ENCODE peak calls at places on chromosomes 2 and 18, in five cellular contexts. One of them, this sample, is unnamed.

GRCh38 chr2:230793573-230794359 is 71.0 kb upstream of the ITM2C start:
- DNase-seq in progenitor cell of endocrine pancreas: no peak
- DNase-seq in ascending aorta: peak
- DNase-seq in CD8-positive, alpha-beta T cell: peak
- DNase-seq in PC-3: peak
- DNase-seq in this sample: peak

GRCh38 chr18:7830468-7830867 is 263.4 kb downstream of the PTPRM start:
- DNase-seq in progenitor cell of endocrine pancreas: no peak
- DNase-seq in ascending aorta: no peak
- DNase-seq in CD8-positive, alpha-beta T cell: no peak
- DNase-seq in PC-3: peak
- DNase-seq in this sample: no peak

GRCh38 chr2:98463081-98463481 is 18.4 kb downstream of the INPP4A start:
- DNase-seq in progenitor cell of endocrine pancreas: no peak
- DNase-seq in ascending aorta: peak
- DNase-seq in CD8-positive, alpha-beta T cell: no peak
- DNase-seq in PC-3: no peak
- DNase-seq in this sample: no peak

GRCh38 chr2:171158790-171159325 is 1.8 kb downstream of the TLK1 start:
- DNase-seq in progenitor cell of endocrine pancreas: no peak
- DNase-seq in ascending aorta: no peak
- DNase-seq in CD8-positive, alpha-beta T cell: no peak
- DNase-seq in PC-3: peak
- DNase-seq in this sample: no peak

GRCh38 chr2:25253153-25253617 is 84.8 kb upstream of the POMC start:
- DNase-seq in progenitor cell of endocrine pancreas: no peak
- DNase-seq in ascending aorta: no peak
- DNase-seq in CD8-positive, alpha-beta T cell: no peak
- DNase-seq in PC-3: no peak
- DNase-seq in this sample: no peak

GRCh38 chr2:226556050-226556449 is 243.6 kb downstream of the IRS1 start:
- DNase-seq in progenitor cell of endocrine pancreas: no peak
- DNase-seq in ascending aorta: no peak
- DNase-seq in CD8-positive, alpha-beta T cell: no peak
- DNase-seq in PC-3: no peak
- DNase-seq in this sample: no peak

GRCh38 chr2:156435392-156435724 is 821 bp upstream of the GPD2 start:
- DNase-seq in progenitor cell of endocrine pancreas: no peak
- DNase-seq in ascending aorta: no peak
- DNase-seq in CD8-positive, alpha-beta T cell: no peak
- DNase-seq in PC-3: no peak
- DNase-seq in this sample: no peak

GRCh38 chr2:157777425-157777824 is 98.7 kb downstream of the ACVR1 start:
- DNase-seq in progenitor cell of endocrine pancreas: no peak
- DNase-seq in ascending aorta: peak
- DNase-seq in CD8-positive, alpha-beta T cell: peak
- DNase-seq in PC-3: peak
- DNase-seq in this sample: no peak

GRCh38 chr2:163715199-163715598 is 20.6 kb downstream of the FIGN start:
- DNase-seq in progenitor cell of endocrine pancreas: no peak
- DNase-seq in ascending aorta: no peak
- DNase-seq in CD8-positive, alpha-beta T cell: no peak
- DNase-seq in PC-3: no peak
- DNase-seq in this sample: no peak

GRCh38 chr18:61851940-61852451 is 40.8 kb downstream of the RNF152 start:
- DNase-seq in progenitor cell of endocrine pancreas: no peak
- DNase-seq in ascending aorta: peak
- DNase-seq in CD8-positive, alpha-beta T cell: no peak
- DNase-seq in PC-3: no peak
- DNase-seq in this sample: no peak

GRCh38 chr18:63131106-63131943 is 188.2 kb downstream of the BCL2 start:
- DNase-seq in progenitor cell of endocrine pancreas: no peak
- DNase-seq in ascending aorta: peak
- DNase-seq in CD8-positive, alpha-beta T cell: peak
- DNase-seq in PC-3: peak
- DNase-seq in this sample: no peak

GRCh38 chr2:177282101-177282573 is 17.6 kb upstream of the NFE2L2 start:
- DNase-seq in progenitor cell of endocrine pancreas: no peak
- DNase-seq in ascending aorta: no peak
- DNase-seq in CD8-positive, alpha-beta T cell: no peak
- DNase-seq in PC-3: no peak
- DNase-seq in this sample: no peak

GRCh38 chr2:141055526-141055925 is 1075.3 kb downstream of the LRP1B start:
- DNase-seq in progenitor cell of endocrine pancreas: no peak
- DNase-seq in ascending aorta: no peak
- DNase-seq in CD8-positive, alpha-beta T cell: no peak
- DNase-seq in PC-3: peak
- DNase-seq in this sample: no peak

GRCh38 chr2:43745457-43745856 is 28.4 kb upstream of the DYNC2LI1 start:
- DNase-seq in progenitor cell of endocrine pancreas: no peak
- DNase-seq in ascending aorta: no peak
- DNase-seq in CD8-positive, alpha-beta T cell: no peak
- DNase-seq in PC-3: no peak
- DNase-seq in this sample: no peak

GRCh38 chr2:128377071-128377910 is 58.6 kb upstream of the HS6ST1 start:
- DNase-seq in progenitor cell of endocrine pancreas: no peak
- DNase-seq in ascending aorta: no peak
- DNase-seq in CD8-positive, alpha-beta T cell: no peak
- DNase-seq in PC-3: no peak
- DNase-seq in this sample: no peak

GRCh38 chr18:22433960-22434359 is 16.2 kb upstream of the CTAGE1 start:
- DNase-seq in progenitor cell of endocrine pancreas: no peak
- DNase-seq in ascending aorta: no peak
- DNase-seq in CD8-positive, alpha-beta T cell: no peak
- DNase-seq in PC-3: no peak
- DNase-seq in this sample: no peak

GRCh38 chr2:25617948-25618646 is 55.3 kb downstream of the DTNB start:
- DNase-seq in progenitor cell of endocrine pancreas: no peak
- DNase-seq in ascending aorta: peak
- DNase-seq in CD8-positive, alpha-beta T cell: no peak
- DNase-seq in PC-3: peak
- DNase-seq in this sample: no peak

GRCh38 chr18:70289351-70290330 is 796 bp downstream of the SOCS6 start:
- DNase-seq in progenitor cell of endocrine pancreas: peak
- DNase-seq in ascending aorta: no peak
- DNase-seq in CD8-positive, alpha-beta T cell: no peak
- DNase-seq in PC-3: peak
- DNase-seq in this sample: no peak

GRCh38 chr2:198488964-198489363 is 684.6 kb downstream of the PLCL1 start:
- DNase-seq in progenitor cell of endocrine pancreas: no peak
- DNase-seq in ascending aorta: no peak
- DNase-seq in CD8-positive, alpha-beta T cell: no peak
- DNase-seq in PC-3: no peak
- DNase-seq in this sample: no peak

GRCh38 chr2:80529466-80530165 is 225.1 kb upstream of the LRRTM1 start:
- DNase-seq in progenitor cell of endocrine pancreas: no peak
- DNase-seq in ascending aorta: no peak
- DNase-seq in CD8-positive, alpha-beta T cell: no peak
- DNase-seq in PC-3: no peak
- DNase-seq in this sample: no peak

GRCh38 chr18:45590060-45590537 is 25.2 kb upstream of the SLC14A2 start:
- DNase-seq in progenitor cell of endocrine pancreas: no peak
- DNase-seq in ascending aorta: no peak
- DNase-seq in CD8-positive, alpha-beta T cell: no peak
- DNase-seq in PC-3: peak
- DNase-seq in this sample: no peak

GRCh38 chr2:152432765-152433164 is 97.8 kb downstream of the FMNL2 start:
- DNase-seq in progenitor cell of endocrine pancreas: no peak
- DNase-seq in ascending aorta: no peak
- DNase-seq in CD8-positive, alpha-beta T cell: no peak
- DNase-seq in PC-3: no peak
- DNase-seq in this sample: no peak

GRCh38 chr2:152432206-152432653 is 97.3 kb downstream of the FMNL2 start:
- DNase-seq in progenitor cell of endocrine pancreas: no peak
- DNase-seq in ascending aorta: no peak
- DNase-seq in CD8-positive, alpha-beta T cell: no peak
- DNase-seq in PC-3: peak
- DNase-seq in this sample: no peak

GRCh38 chr2:152433814-152434213 is 98.8 kb downstream of the FMNL2 start:
- DNase-seq in progenitor cell of endocrine pancreas: no peak
- DNase-seq in ascending aorta: no peak
- DNase-seq in CD8-positive, alpha-beta T cell: no peak
- DNase-seq in PC-3: no peak
- DNase-seq in this sample: no peak

GRCh38 chr2:152433289-152433688 is 98.3 kb downstream of the FMNL2 start:
- DNase-seq in progenitor cell of endocrine pancreas: no peak
- DNase-seq in ascending aorta: no peak
- DNase-seq in CD8-positive, alpha-beta T cell: no peak
- DNase-seq in PC-3: no peak
- DNase-seq in this sample: no peak

GRCh38 chr2:152431370-152432098 is 96.6 kb downstream of the FMNL2 start:
- DNase-seq in progenitor cell of endocrine pancreas: no peak
- DNase-seq in ascending aorta: no peak
- DNase-seq in CD8-positive, alpha-beta T cell: peak
- DNase-seq in PC-3: no peak
- DNase-seq in this sample: no peak
- TF ChIP-seq CTCF in progenitor cell of endocrine pancreas: no peak
- TF ChIP-seq CTCF in ascending aorta: no peak
- TF ChIP-seq CTCF in CD8-positive, alpha-beta T cell: no peak
- TF ChIP-seq CTCF in PC-3: no peak
- TF ChIP-seq CTCF in this sample: no peak

DNA sequence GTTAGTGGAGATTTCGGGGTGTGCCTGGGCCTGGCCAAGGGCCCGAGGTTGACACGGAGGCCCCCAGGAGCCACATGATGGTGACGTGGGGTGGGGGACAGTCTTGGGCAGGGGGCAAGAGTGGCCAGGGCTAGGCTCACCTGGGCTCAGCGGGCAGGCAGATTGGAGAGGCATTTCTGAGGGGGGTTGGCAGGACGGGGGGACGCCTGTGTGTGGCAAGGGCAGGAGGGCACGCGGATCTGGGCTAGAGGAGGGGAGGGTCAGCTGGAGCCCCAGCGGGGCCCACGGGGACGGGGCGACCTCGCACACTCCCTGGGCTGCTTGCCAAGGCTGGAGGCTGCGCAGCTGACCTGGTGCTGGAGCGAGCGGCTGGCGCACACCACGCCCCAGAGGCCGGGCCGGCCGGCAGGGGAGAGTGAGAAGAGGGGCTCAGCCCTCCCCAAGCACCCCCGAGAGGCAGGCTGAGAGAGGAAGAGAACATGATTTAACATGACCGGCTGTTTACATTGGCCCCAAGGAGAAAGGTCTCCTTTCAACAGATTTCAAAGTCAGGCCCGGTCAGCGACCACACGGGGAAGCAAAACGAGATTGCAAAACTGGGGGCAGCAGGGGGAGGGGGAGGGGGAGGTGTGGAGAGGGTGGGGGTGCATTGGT is 38.0 kb upstream of the SNED1 start:
- DNase-seq in progenitor cell of endocrine pancreas: peak
- DNase-seq in ascending aorta: peak
- DNase-seq in CD8-positive, alpha-beta T cell: no peak
- DNase-seq in PC-3: no peak
- DNase-seq in this sample: no peak
- TF ChIP-seq CTCF in progenitor cell of endocrine pancreas: no peak
- TF ChIP-seq CTCF in ascending aorta: no peak
- TF ChIP-seq CTCF in CD8-positive, alpha-beta T cell: no peak
- TF ChIP-seq CTCF in PC-3: no peak
- TF ChIP-seq CTCF in this sample: no peak

GRCh38 chr2:232857158-232857563 is 12.9 kb upstream of the SNORC start:
- DNase-seq in progenitor cell of endocrine pancreas: no peak
- DNase-seq in ascending aorta: no peak
- DNase-seq in CD8-positive, alpha-beta T cell: no peak
- DNase-seq in PC-3: no peak
- DNase-seq in this sample: no peak
- TF ChIP-seq CTCF in progenitor cell of endocrine pancreas: no peak
- TF ChIP-seq CTCF in ascending aorta: no peak
- TF ChIP-seq CTCF in CD8-positive, alpha-beta T cell: no peak
- TF ChIP-seq CTCF in PC-3: no peak
- TF ChIP-seq CTCF in this sample: no peak

GRCh38 chr2:159776321-159776720 is 21.7 kb downstream of the CD302 start:
- DNase-seq in progenitor cell of endocrine pancreas: no peak
- DNase-seq in ascending aorta: no peak
- DNase-seq in CD8-positive, alpha-beta T cell: no peak
- DNase-seq in PC-3: no peak
- DNase-seq in this sample: no peak
- TF ChIP-seq CTCF in progenitor cell of endocrine pancreas: peak
- TF ChIP-seq CTCF in ascending aorta: no peak
- TF ChIP-seq CTCF in CD8-positive, alpha-beta T cell: no peak
- TF ChIP-seq CTCF in PC-3: no peak
- TF ChIP-seq CTCF in this sample: no peak

GRCh38 chr18:55477537-55478300 is 110.3 kb downstream of the TCF4 start:
- DNase-seq in progenitor cell of endocrine pancreas: no peak
- DNase-seq in ascending aorta: peak
- DNase-seq in CD8-positive, alpha-beta T cell: no peak
- DNase-seq in PC-3: peak
- DNase-seq in this sample: no peak
- TF ChIP-seq CTCF in progenitor cell of endocrine pancreas: no peak
- TF ChIP-seq CTCF in ascending aorta: no peak
- TF ChIP-seq CTCF in CD8-positive, alpha-beta T cell: no peak
- TF ChIP-seq CTCF in PC-3: peak
- TF ChIP-seq CTCF in this sample: no peak

GRCh38 chr18:48896875-48897511 is 53.8 kb downstream of the SMAD7 start:
- DNase-seq in progenitor cell of endocrine pancreas: no peak
- DNase-seq in ascending aorta: peak
- DNase-seq in CD8-positive, alpha-beta T cell: no peak
- DNase-seq in PC-3: peak
- DNase-seq in this sample: no peak
- TF ChIP-seq CTCF in progenitor cell of endocrine pancreas: peak
- TF ChIP-seq CTCF in ascending aorta: no peak
- TF ChIP-seq CTCF in CD8-positive, alpha-beta T cell: no peak
- TF ChIP-seq CTCF in PC-3: no peak
- TF ChIP-seq CTCF in this sample: no peak

GRCh38 chr2:106789185-106789584 is 96.8 kb downstream of the ST6GAL2 start:
- DNase-seq in progenitor cell of endocrine pancreas: no peak
- DNase-seq in ascending aorta: no peak
- DNase-seq in CD8-positive, alpha-beta T cell: no peak
- DNase-seq in PC-3: peak
- DNase-seq in this sample: no peak
- TF ChIP-seq CTCF in progenitor cell of endocrine pancreas: no peak
- TF ChIP-seq CTCF in ascending aorta: no peak
- TF ChIP-seq CTCF in CD8-positive, alpha-beta T cell: no peak
- TF ChIP-seq CTCF in PC-3: no peak
- TF ChIP-seq CTCF in this sample: no peak

This sample was measured in omental fat pad.